ENCODE peak calls at places on chromosomes 6 and 20, in eight cellular contexts. One of them, this sample, is unnamed.

GRCh38 chr20:57568088-57568896 is 7.4 kb downstream of the PCK1 start:
- DNase-seq in GM12878: no peak
- DNase-seq in stomach: no peak
- DNase-seq in HepG2: peak
- DNase-seq in H1: no peak
- DNase-seq in transverse colon: no peak
- DNase-seq in upper lobe of left lung: no peak
- DNase-seq in K562: no peak
- DNase-seq in this sample: no peak

GRCh38 chr6:26420607-26421235 is 18.6 kb downstream of the BTN3A1 start:
- DNase-seq in GM12878: no peak
- DNase-seq in stomach: no peak
- DNase-seq in HepG2: peak
- DNase-seq in H1: no peak
- DNase-seq in transverse colon: peak
- DNase-seq in upper lobe of left lung: no peak
- DNase-seq in K562: peak
- DNase-seq in this sample: no peak

GRCh38 chr6:85715797-85716196 is 73.1 kb upstream of the SYNCRIP start:
- DNase-seq in GM12878: no peak
- DNase-seq in stomach: no peak
- DNase-seq in HepG2: no peak
- DNase-seq in H1: no peak
- DNase-seq in transverse colon: no peak
- DNase-seq in upper lobe of left lung: no peak
- DNase-seq in K562: no peak
- DNase-seq in this sample: no peak

GRCh38 chr20:11403711-11404110 is 514.0 kb upstream of the BTBD3 start:
- DNase-seq in GM12878: no peak
- DNase-seq in stomach: no peak
- DNase-seq in HepG2: no peak
- DNase-seq in H1: no peak
- DNase-seq in transverse colon: no peak
- DNase-seq in upper lobe of left lung: no peak
- DNase-seq in K562: no peak
- DNase-seq in this sample: no peak

GRCh38 chr6:89794324-89794723 is 25.3 kb downstream of the MDN1 start:
- DNase-seq in GM12878: no peak
- DNase-seq in stomach: no peak
- DNase-seq in HepG2: no peak
- DNase-seq in H1: no peak
- DNase-seq in transverse colon: no peak
- DNase-seq in upper lobe of left lung: no peak
- DNase-seq in K562: no peak
- DNase-seq in this sample: no peak

GRCh38 chr6:133548409-133548808 is 307.3 kb downstream of the EYA4 start:
- DNase-seq in GM12878: no peak
- DNase-seq in stomach: peak
- DNase-seq in HepG2: no peak
- DNase-seq in H1: no peak
- DNase-seq in transverse colon: no peak
- DNase-seq in upper lobe of left lung: no peak
- DNase-seq in K562: no peak
- DNase-seq in this sample: no peak

GRCh38 chr6:129359811-129360787 is 349.9 kb downstream of the ARHGAP18 start:
- DNase-seq in GM12878: no peak
- DNase-seq in stomach: no peak
- DNase-seq in HepG2: no peak
- DNase-seq in H1: no peak
- DNase-seq in transverse colon: no peak
- DNase-seq in upper lobe of left lung: no peak
- DNase-seq in K562: no peak
- DNase-seq in this sample: no peak

GRCh38 chr20:4957939-4958362 is 43.4 kb downstream of the SLC23A2 start:
- DNase-seq in GM12878: no peak
- DNase-seq in stomach: no peak
- DNase-seq in HepG2: no peak
- DNase-seq in H1: no peak
- DNase-seq in transverse colon: no peak
- DNase-seq in upper lobe of left lung: no peak
- DNase-seq in K562: no peak
- DNase-seq in this sample: no peak

GRCh38 chr6:44662461-44663121 is 275.1 kb downstream of the CDC5L start:
- DNase-seq in GM12878: no peak
- DNase-seq in stomach: no peak
- DNase-seq in HepG2: peak
- DNase-seq in H1: peak
- DNase-seq in transverse colon: peak
- DNase-seq in upper lobe of left lung: peak
- DNase-seq in K562: no peak
- DNase-seq in this sample: no peak

GRCh38 chr6:145963216-145964068 is 716 bp downstream of the SHPRH start:
- DNase-seq in GM12878: peak
- DNase-seq in stomach: peak
- DNase-seq in HepG2: no peak
- DNase-seq in H1: peak
- DNase-seq in transverse colon: peak
- DNase-seq in upper lobe of left lung: peak
- DNase-seq in K562: peak
- DNase-seq in this sample: peak

GRCh38 chr20:12358006-12358654 is 440.4 kb downstream of the BTBD3 start:
- DNase-seq in GM12878: no peak
- DNase-seq in stomach: no peak
- DNase-seq in HepG2: no peak
- DNase-seq in H1: no peak
- DNase-seq in transverse colon: no peak
- DNase-seq in upper lobe of left lung: no peak
- DNase-seq in K562: no peak
- DNase-seq in this sample: no peak

GRCh38 chr20:34516874-34517542 is 786 bp downstream of the DYNLRB1 start:
- DNase-seq in GM12878: no peak
- DNase-seq in stomach: no peak
- DNase-seq in HepG2: no peak
- DNase-seq in H1: no peak
- DNase-seq in transverse colon: peak
- DNase-seq in upper lobe of left lung: no peak
- DNase-seq in K562: peak
- DNase-seq in this sample: no peak

GRCh38 chr6:26053929-26054658 is 33.1 kb upstream of the HFE start:
- DNase-seq in GM12878: no peak
- DNase-seq in stomach: no peak
- DNase-seq in HepG2: no peak
- DNase-seq in H1: no peak
- DNase-seq in transverse colon: no peak
- DNase-seq in upper lobe of left lung: no peak
- DNase-seq in K562: no peak
- DNase-seq in this sample: no peak

DNA sequence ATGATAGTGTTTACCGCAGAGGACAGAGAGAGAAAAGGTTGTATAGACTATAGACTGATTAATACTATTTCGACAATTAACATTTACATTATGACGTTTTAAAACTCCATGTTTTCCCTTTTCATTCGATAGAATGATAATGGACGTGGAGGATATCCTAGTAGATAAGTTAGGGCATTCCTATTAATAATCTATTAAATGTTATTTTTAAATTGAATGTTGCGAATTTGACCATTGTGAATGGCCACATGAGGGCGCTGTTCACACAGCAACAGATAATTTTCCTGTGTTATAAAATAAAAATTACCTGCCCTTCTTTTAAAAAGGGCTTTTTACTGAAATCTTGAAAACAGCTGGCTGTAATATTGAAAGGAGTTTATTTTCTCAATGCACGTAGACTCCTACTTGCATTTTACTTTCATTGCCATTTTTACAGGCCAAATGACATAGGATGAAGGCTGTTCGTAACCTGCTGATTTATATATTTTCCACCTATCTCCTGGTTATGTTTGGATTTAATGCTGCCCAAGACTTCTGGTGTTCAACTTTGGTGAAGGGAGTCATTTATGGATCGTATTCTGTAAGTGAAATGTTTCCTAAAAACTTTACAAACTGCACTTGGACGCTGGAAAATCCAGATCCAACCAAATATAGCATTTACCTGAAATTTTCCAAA is 3.3 kb downstream of the ADGRB3 start:
- DNase-seq in GM12878: no peak
- DNase-seq in stomach: peak
- DNase-seq in HepG2: peak
- DNase-seq in H1: no peak
- DNase-seq in transverse colon: peak
- DNase-seq in upper lobe of left lung: no peak
- DNase-seq in K562: peak
- DNase-seq in this sample: peak
- TF ChIP-seq EP300 in GM12878: no peak
- TF ChIP-seq EP300 in stomach: no peak
- TF ChIP-seq EP300 in HepG2: no peak
- TF ChIP-seq EP300 in H1: no peak
- TF ChIP-seq EP300 in transverse colon: no peak
- TF ChIP-seq EP300 in upper lobe of left lung: no peak
- TF ChIP-seq EP300 in K562: no peak
- TF ChIP-seq EP300 in this sample: no peak

GRCh38 chr20:38926142-38926933 is at the start of gene FAM83D:
- DNase-seq in GM12878: peak
- DNase-seq in stomach: peak
- DNase-seq in HepG2: peak
- DNase-seq in H1: peak
- DNase-seq in transverse colon: peak
- DNase-seq in upper lobe of left lung: peak
- DNase-seq in K562: peak
- DNase-seq in this sample: peak
- TF ChIP-seq POLR2A in GM12878: peak
- TF ChIP-seq POLR2A in stomach: no peak
- TF ChIP-seq POLR2A in HepG2: peak
- TF ChIP-seq POLR2A in H1: peak
- TF ChIP-seq POLR2A in transverse colon: peak
- TF ChIP-seq POLR2A in upper lobe of left lung: no peak
- TF ChIP-seq POLR2A in K562: peak
- TF ChIP-seq POLR2A in this sample: peak

GRCh38 chr6:81747327-81747726 is 5.2 kb downstream of the TENT5A start:
- DNase-seq in GM12878: no peak
- DNase-seq in stomach: no peak
- DNase-seq in HepG2: no peak
- DNase-seq in H1: no peak
- DNase-seq in transverse colon: no peak
- DNase-seq in upper lobe of left lung: no peak
- DNase-seq in K562: no peak
- DNase-seq in this sample: no peak

GRCh38 chr6:81744136-81744535 is 8.3 kb downstream of the TENT5A start:
- DNase-seq in GM12878: no peak
- DNase-seq in stomach: no peak
- DNase-seq in HepG2: no peak
- DNase-seq in H1: no peak
- DNase-seq in transverse colon: no peak
- DNase-seq in upper lobe of left lung: no peak
- DNase-seq in K562: no peak
- DNase-seq in this sample: no peak

GRCh38 chr6:81741689-81742088 is 10.8 kb downstream of the TENT5A start:
- DNase-seq in GM12878: no peak
- DNase-seq in stomach: no peak
- DNase-seq in HepG2: no peak
- DNase-seq in H1: no peak
- DNase-seq in transverse colon: no peak
- DNase-seq in upper lobe of left lung: no peak
- DNase-seq in K562: no peak
- DNase-seq in this sample: no peak

GRCh38 chr6:81739230-81740195 is 13.0 kb downstream of the TENT5A start:
- DNase-seq in GM12878: no peak
- DNase-seq in stomach: no peak
- DNase-seq in HepG2: no peak
- DNase-seq in H1: no peak
- DNase-seq in transverse colon: no peak
- DNase-seq in upper lobe of left lung: no peak
- DNase-seq in K562: no peak
- DNase-seq in this sample: no peak

GRCh38 chr6:81743649-81744048 is 8.8 kb downstream of the TENT5A start:
- DNase-seq in GM12878: no peak
- DNase-seq in stomach: no peak
- DNase-seq in HepG2: peak
- DNase-seq in H1: no peak
- DNase-seq in transverse colon: no peak
- DNase-seq in upper lobe of left lung: no peak
- DNase-seq in K562: no peak
- DNase-seq in this sample: no peak
- TF ChIP-seq POLR2AphosphoS5 in GM12878: no peak
- TF ChIP-seq POLR2AphosphoS5 in stomach: no peak
- TF ChIP-seq POLR2AphosphoS5 in HepG2: no peak
- TF ChIP-seq POLR2AphosphoS5 in H1: no peak
- TF ChIP-seq POLR2AphosphoS5 in transverse colon: no peak
- TF ChIP-seq POLR2AphosphoS5 in upper lobe of left lung: no peak
- TF ChIP-seq POLR2AphosphoS5 in K562: no peak
- TF ChIP-seq POLR2AphosphoS5 in this sample: no peak

GRCh38 chr20:13800728-13801134 is 15.9 kb downstream of the NDUFAF5 start:
- DNase-seq in GM12878: no peak
- DNase-seq in stomach: peak
- DNase-seq in HepG2: peak
- DNase-seq in H1: no peak
- DNase-seq in transverse colon: peak
- DNase-seq in upper lobe of left lung: no peak
- DNase-seq in K562: no peak
- DNase-seq in this sample: peak
- TF ChIP-seq EP300 in GM12878: no peak
- TF ChIP-seq EP300 in stomach: no peak
- TF ChIP-seq EP300 in HepG2: peak
- TF ChIP-seq EP300 in H1: no peak
- TF ChIP-seq EP300 in transverse colon: no peak
- TF ChIP-seq EP300 in upper lobe of left lung: peak
- TF ChIP-seq EP300 in K562: no peak
- TF ChIP-seq EP300 in this sample: no peak

DNA sequence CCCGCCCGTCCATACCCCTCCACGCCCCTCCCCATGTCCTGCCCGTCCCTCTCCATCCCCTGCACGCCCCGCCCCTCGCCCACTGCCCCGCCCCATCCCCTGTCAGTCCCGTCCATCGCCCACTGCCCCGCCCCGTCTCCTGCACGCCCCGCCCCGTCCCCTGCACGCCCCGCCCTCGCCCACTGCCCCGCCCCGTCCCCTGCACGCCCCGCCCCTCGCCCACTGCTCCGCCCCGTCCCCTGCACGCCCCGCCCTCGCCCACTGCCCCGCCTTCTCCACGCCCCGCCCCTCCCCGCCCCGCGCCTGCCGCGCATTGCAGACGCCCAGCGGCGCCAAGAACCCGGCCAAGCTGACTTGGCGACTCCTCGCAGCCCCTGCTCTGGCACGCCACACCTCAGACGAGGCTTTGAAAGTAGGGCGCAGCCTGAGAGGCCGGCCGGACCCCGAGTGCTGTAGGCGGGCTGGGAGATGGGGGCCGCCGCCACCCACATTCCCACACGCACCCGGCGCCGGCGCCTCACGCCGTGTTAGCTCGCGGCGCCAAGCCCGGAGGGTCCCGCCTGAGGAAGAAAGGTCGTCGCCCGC is at the start of gene RAD21L1:
- DNase-seq in GM12878: no peak
- DNase-seq in stomach: peak
- DNase-seq in HepG2: no peak
- DNase-seq in H1: peak
- DNase-seq in transverse colon: peak
- DNase-seq in upper lobe of left lung: peak
- DNase-seq in K562: peak
- DNase-seq in this sample: peak
- TF ChIP-seq POLR2A in GM12878: no peak
- TF ChIP-seq POLR2A in stomach: no peak
- TF ChIP-seq POLR2A in HepG2: no peak
- TF ChIP-seq POLR2A in H1: peak
- TF ChIP-seq POLR2A in transverse colon: no peak
- TF ChIP-seq POLR2A in upper lobe of left lung: no peak
- TF ChIP-seq POLR2A in K562: peak
- TF ChIP-seq POLR2A in this sample: no peak

This sample was measured in sigmoid colon.